ENCODE peak calls at places on chromosomes 11 and 22, in four cellular contexts. O, Y, F and J are unnamed samples.

GRCh38 chr11:129023968-129024676 is 81.5 kb upstream of the TP53AIP1 start:
- DNase-seq in Y (peak), O (peak), F (no peak), J (no peak)

GRCh38 chr22:31259798-31260473 is 32.4 kb downstream of the PIK3IP1 start:
- DNase-seq in Y (no peak), O (no peak), F (no peak), J (no peak)

GRCh38 chr11:28738549-28738948 is 630.4 kb downstream of the METTL15 start:
- DNase-seq in O (no peak), F (no peak), Y (no peak), J (no peak)

GRCh38 chr11:94672636-94673035 is 95.5 kb upstream of the AMOTL1 start:
- DNase-seq in Y (no peak), O (no peak), F (no peak), J (no peak)

GRCh38 chr22:37241351-37242142 is 2.5 kb downstream of the RAC2 start:
- DNase-seq in Y (peak), O (no peak), F (peak), J (no peak)

GRCh38 chr22:46379301-46379930 is 43.9 kb downstream of the TRMU start:
- DNase-seq in Y (peak), O (no peak), F (no peak), J (peak)

GRCh38 chr11:16920559-16920958 is 93.7 kb downstream of the PLEKHA7 start:
- DNase-seq in F (no peak), O (no peak), Y (no peak), J (no peak)

GRCh38 chr11:62770778-62771143 is 435 bp upstream of the TAF6L start:
- DNase-seq in O (no peak), Y (peak), F (peak), J (peak)

GRCh38 chr11:11993814-11994213 is 14.6 kb downstream of the DKK3 start:
- DNase-seq in O (peak), F (no peak), Y (no peak), J (no peak)

GRCh38 chr11:2276280-2276998 is 6.1 kb upstream of the ASCL2 start:
- DNase-seq in Y (peak), O (no peak), F (peak), J (no peak)

GRCh38 chr11:821513-822371 is 3.0 kb downstream of the PNPLA2 start:
- DNase-seq in O (no peak), F (no peak), Y (peak), J (no peak)

GRCh38 chr11:2732261-2732939 is 32.6 kb upstream of the KCNQ1OT1 start:
- DNase-seq in Y (no peak), F (no peak), O (no peak), J (no peak)

GRCh38 chr11:2511421-2512369 is 66.9 kb downstream of the KCNQ1 start:
- DNase-seq in O (no peak), Y (peak), F (no peak), J (peak)

GRCh38 chr22:44221710-44222475 is 41.2 kb downstream of the PARVG start:
- DNase-seq in Y (no peak), O (no peak), F (no peak), J (no peak)

GRCh38 chr11:11841121-11841604 is 609 bp upstream of the USP47 start:
- DNase-seq in O (no peak), Y (peak), F (peak), J (peak)

GRCh38 chr11:73268671-73269271 is 3.4 kb upstream of the P2RY6 start:
- DNase-seq in Y (peak), F (no peak), O (no peak), J (no peak)

DNA sequence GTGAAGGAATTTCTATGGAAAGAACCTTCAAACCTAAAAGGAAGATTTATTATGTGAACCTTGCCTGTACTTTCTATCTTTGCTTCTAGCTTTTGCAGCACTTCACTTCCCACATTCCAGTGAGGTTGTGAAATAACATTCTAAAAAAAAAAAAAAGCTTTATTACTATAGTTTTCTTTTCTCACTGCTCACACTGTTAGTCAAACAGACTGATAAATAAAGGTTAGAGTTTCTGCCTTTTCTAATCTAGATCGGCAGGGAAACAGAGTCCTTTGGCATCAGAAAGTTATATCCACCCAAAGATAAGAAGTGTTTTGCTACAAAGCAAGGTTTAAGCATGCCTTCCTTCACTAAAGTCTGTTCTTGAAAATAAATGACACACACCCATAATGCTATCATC is 2.8 kb downstream of the AAMDC start:
- DNase-seq in F (no peak), Y (no peak), O (peak), J (no peak)
- H3K4me3 ChIP-seq in F (no peak), Y (no peak), O (no peak), J (no peak)

DNA sequence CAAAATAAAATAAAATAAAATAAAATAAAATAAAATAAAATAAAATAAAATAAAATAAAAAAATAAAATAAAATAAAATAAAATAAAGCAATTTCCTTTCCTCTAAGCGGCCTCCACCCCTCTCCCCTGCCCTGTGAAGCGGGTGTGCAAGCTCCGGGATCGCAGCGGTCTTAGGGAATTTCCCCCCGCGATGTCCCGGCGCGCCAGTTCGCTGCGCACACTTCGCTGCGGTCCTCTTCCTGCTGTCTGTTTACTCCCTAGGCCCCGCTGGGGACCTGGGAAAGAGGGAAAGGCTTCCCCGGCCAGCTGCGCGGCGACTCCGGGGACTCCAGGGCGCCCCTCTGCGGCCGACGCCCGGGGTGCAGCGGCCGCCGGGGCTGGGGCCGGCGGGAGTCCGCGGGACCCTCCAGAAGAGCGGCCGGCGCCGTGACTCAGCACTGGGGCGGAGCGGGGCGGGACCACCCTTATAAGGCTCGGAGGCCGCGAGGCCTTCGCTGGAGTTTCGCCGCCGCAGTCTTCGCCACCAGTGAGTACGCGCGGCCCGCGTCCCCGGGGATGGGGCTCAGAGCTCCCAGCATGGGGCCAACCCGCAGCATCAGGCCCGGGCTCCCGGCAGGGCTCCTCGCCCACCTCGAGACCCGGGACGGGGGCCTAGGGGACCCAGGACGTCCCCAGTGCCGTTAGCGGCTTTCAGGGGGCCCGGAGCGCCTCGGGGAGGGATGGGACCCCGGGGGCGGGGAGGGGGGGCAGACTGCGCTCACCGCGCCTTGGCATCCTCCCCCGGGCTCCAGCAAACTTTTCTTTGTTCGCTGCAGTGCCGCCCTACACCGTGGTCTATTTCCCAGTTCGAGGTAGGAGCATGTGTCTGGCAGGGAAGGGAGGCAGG is at the start of gene GSTP1:
- DNase-seq in Y (peak), F (peak), O (peak), J (peak)
- H3K4me3 ChIP-seq in Y (peak), F (peak), O (peak), J (peak)

DNA sequence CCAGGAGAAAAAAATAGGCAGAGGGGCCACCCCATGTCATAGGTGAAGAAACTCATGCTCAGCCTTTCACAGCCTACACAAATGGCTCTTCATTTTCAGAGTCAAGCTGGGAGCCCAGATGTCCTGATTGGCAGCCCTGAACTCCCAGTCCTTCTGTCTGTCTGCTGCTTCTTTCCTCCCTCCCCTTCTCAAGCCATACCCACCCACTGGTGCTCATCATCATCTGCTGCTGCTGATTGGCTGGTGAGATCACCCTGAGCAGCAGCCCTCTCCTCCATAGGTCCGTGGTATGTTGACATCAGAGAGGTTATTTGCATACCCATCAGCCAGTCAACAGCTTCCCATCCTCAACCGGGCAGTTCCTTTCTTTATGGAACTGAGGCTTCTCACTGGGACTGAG is 46.1 kb upstream of the PRDM11 start:
- DNase-seq in F (no peak), O (peak), Y (no peak), J (no peak)
- H3K4me3 ChIP-seq in F (no peak), O (no peak), Y (no peak), J (no peak)

GRCh38 chr11:126363706-126364245 is 8.3 kb downstream of the ST3GAL4 start:
- DNase-seq in Y (no peak), F (no peak), O (no peak), J (peak)

GRCh38 chr11:126370016-126370415 is 14.5 kb downstream of the ST3GAL4 start:
- DNase-seq in O (peak), Y (no peak), F (no peak), J (peak)

GRCh38 chr11:126362879-126363655 is 7.6 kb downstream of the ST3GAL4 start:
- DNase-seq in O (no peak), Y (no peak), F (no peak), J (no peak)

GRCh38 chr11:126361400-126361799 is 5.9 kb downstream of the ST3GAL4 start:
- DNase-seq in Y (no peak), F (no peak), O (no peak), J (peak)

DNA sequence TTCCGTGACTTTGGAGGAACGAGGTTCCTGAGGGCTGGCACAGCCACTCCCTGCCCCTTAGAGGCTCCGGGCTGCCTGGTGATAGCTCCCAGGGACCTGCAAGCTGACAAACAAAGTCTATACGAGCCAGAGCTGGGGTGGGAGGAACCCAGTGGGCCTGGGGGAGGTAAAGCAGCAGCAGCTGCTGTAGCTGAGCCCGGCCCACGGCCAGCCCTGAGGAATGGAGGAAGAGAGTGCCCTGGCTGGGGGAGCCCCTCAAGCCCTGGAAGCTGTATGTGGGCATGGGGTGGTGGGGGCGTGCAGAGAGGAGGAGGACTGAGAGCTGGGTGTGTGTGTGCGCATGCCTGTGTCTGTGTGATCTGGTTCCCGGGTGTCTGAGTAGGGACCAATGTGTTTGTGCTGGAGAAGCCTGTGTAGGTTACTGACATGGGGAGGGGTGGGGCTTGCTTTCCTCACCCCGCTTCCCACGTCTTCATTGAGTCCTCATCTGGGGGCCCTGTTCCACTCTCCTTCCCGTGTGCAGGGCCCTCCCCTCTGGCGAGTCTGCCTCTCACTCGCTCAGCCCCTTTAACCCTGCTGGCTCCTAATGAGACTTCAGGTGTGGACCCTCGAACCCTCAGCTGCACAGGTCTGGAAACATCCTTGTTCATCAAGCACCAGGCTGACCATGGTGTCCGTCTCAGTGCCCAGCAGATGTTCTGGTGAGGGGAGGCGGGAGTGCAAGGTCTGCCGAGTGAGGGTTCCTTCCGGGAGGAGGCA is 10.8 kb downstream of the ST3GAL4 start:
- DNase-seq in F (no peak), Y (peak), O (no peak), J (peak)
- H3K4me3 ChIP-seq in F (no peak), Y (no peak), O (no peak), J (no peak)

GRCh38 chr22:21590809-21591641 is 23.5 kb downstream of the UBE2L3 start:
- DNase-seq in Y (no peak), O (no peak), F (no peak), J (no peak)
- H3K4me3 ChIP-seq in Y (no peak), O (no peak), F (no peak), J (no peak)